ENCODE peak calls at places on chromosomes 7 and 10, in five cellular contexts. E is left ventricle myocardium inferior, N is BJ, U is heart right ventricle, A is lung. M is an unnamed sample.

GRCh38 chr7:129997285-129997684 is 44.5 kb upstream of the UBE2H start:
- DNase-seq in A (no peak), U (no peak), E (no peak), N (no peak), M (no peak)

GRCh38 chr7:55533050-55533728 is 39.1 kb downstream of the VOPP1 start:
- DNase-seq in U (no peak), N (no peak), E (no peak), A (no peak), M (no peak)

GRCh38 chr10:87966454-87966853 is 103.0 kb downstream of the PTEN start:
- DNase-seq in N (no peak), E (no peak), A (no peak), U (no peak), M (no peak)

GRCh38 chr7:77247206-77247850 is 47.7 kb upstream of the FGL2 start:
- DNase-seq in A (peak), N (no peak), U (peak), E (peak), M (peak)

GRCh38 chr7:117250801-117251200 is 72.1 kb downstream of the WNT2 start:
- DNase-seq in U (no peak), A (no peak), N (no peak), E (no peak), M (no peak)

GRCh38 chr7:102012941-102013461 is 195.6 kb downstream of the CUX1 start:
- DNase-seq in A (no peak), E (no peak), N (no peak), U (no peak), M (no peak)

GRCh38 chr10:42754155-42755027 is 28.2 kb upstream of the BMS1 start:
- DNase-seq in A (no peak), N (no peak), U (peak), E (peak), M (no peak)

GRCh38 chr10:9762966-9763656 is 1254.6 kb upstream of the CELF2 start:
- DNase-seq in N (peak), U (no peak), A (no peak), E (no peak), M (peak)

GRCh38 chr7:95525503-95525902 is 39.8 kb downstream of the ASB4 start:
- DNase-seq in E (no peak), A (no peak), U (no peak), N (no peak), M (no peak)

GRCh38 chr7:42152353-42153205 is 84.4 kb downstream of the GLI3 start:
- DNase-seq in N (no peak), U (no peak), E (no peak), A (no peak), M (no peak)

GRCh38 chr7:156666368-156667109 is 26.0 kb downstream of the RNF32 start:
- DNase-seq in U (no peak), E (no peak), N (no peak), A (no peak), M (no peak)

GRCh38 chr10:97140284-97140846 is 45.4 kb downstream of the SLIT1 start:
- DNase-seq in A (no peak), N (no peak), E (no peak), U (no peak), M (no peak)

GRCh38 chr7:49866910-49867309 is 93.5 kb downstream of the VWC2 start:
- DNase-seq in A (no peak), U (no peak), E (no peak), N (no peak), M (no peak)

GRCh38 chr7:69738396-69738889 is 140.2 kb downstream of the AUTS2 start:
- DNase-seq in N (no peak), E (no peak), U (no peak), A (no peak), M (no peak)

GRCh38 chr7:70807650-70808049 is 324.3 kb upstream of the GALNT17 start:
- DNase-seq in U (no peak), A (no peak), N (no peak), E (no peak), M (no peak)

GRCh38 chr7:150321788-150322113 is 1.4 kb upstream of the LRRC61 start:
- DNase-seq in A (no peak), N (no peak), E (no peak), U (no peak), M (no peak)

GRCh38 chr7:29391262-29391661 is 172.4 kb upstream of the PRR15 start:
- DNase-seq in U (no peak), A (no peak), N (no peak), E (no peak), M (no peak)

DNA sequence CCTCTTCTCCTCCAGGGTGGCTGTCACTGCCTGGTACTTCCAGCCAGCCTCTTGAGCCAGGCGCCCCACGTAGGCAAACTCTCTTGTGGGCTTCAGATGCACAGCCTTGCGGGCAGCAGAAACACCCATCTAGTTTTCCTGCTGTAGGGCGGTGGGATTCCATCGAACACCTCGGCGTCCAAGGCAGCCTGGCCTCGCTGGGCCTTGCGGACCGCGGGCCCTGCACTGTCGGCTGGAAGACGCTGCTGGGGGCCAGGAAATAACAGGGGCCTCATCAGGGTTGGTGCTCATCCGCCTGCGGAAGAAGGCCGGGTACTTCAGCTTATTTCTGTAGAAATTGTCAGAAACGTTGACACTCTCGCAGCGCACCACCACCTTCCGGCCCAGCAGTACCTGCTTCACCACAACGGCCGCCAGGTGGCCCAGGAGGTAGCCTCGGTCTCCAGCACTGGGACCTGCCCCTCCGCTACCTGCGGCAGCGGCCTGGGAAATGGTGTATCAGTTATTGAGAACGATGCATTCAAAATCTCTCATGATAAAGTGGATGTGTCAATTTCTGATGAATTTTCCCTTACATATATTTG is 61.1 kb downstream of the WDFY4 start:
- DNase-seq in N (no peak), E (no peak), U (no peak), A (peak), M (no peak)
- TF ChIP-seq CTCF in N (no peak), E (no peak), U (no peak), A (no peak), M (no peak)

DNA sequence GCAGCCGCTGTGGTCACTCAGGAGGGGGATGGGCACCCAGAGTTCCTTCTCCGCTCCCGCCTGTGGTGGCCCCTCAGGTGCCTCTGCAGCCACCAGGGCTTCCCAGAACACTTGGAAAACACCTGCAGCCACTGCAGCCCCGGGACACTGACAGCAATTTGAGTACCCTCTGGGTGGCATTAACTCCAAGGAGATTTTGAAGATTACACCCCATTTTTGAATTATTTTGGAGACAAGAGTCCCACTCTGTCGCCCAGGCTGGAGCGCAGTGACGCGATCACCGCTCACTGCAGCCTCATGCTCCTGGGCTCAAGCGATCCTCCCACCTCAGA is 32.2 kb downstream of the IL15RA start:
- DNase-seq in A (no peak), U (peak), N (no peak), E (no peak), M (no peak)
- H3K4me3 ChIP-seq in A (peak), U (peak), N (peak), E (peak), M (peak)

GRCh38 chr10:72186633-72187330 is 29.0 kb upstream of the ANAPC16 start:
- DNase-seq in N (no peak), E (no peak), A (no peak), U (peak), M (no peak)
- TF ChIP-seq CTCF in N (no peak), E (no peak), A (no peak), U (no peak), M (no peak)

DNA sequence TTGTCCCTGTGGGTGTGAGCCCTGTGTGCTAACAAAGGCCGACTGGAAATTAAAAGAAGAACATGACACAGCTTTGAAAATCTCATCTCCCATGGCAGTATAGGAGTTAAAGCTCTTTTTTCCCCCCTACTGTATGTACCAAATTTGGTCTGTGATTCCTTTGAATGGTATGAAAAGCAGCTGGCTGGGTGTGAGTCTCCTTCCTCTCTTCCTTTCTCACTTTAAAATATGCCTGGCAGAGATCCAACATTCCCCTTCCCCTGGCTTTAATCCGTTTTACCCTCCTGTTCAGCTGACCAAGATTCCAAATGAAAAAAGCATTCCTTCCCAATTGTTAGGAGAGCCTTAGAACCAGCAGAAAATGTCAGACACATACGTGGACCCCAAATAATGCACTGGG is 225.0 kb upstream of the CELF2 start:
- DNase-seq in A (no peak), U (peak), N (peak), E (no peak), M (peak)
- H3K4me3 ChIP-seq in A (peak), U (no peak), N (no peak), E (no peak), M (no peak)

DNA sequence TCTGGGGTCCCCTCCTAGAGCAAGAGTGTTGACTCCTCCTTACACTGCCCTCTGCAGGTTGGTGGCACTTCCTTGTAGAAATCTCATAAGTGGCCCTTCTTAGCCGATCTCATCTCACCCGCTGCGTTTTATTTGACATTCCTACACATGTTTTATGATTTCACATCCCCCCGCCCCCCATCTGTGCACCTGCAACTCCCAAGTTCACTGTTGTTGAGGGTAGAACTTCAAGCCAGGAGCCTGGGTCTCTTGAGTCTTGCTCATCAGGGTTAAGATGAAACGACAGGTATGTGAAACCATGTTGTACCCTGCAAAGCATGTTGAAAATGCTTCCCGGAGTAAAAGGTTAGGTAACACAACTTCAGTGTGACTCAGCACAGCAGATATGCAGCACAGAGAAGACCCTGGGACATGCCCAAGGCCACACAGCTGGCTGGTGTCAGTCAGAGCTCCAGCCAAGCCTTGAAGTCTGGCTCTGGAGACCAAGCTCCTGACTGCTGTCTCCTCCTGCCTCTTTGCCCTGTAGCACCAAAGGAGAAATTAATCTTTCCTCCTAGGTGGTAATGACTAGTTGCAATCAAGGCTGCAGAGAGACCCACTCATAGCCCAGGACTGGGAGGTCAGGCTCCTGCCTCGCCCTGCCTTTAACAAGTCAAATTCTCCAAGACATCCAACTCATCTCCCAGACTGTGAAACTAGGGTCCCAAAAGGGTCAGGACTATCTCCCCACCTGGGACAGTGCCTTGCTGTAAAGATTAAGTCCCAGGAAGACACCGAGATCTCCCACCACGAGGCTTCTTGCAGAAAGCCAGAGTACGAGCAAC is 171.0 kb downstream of the PRKAG2 start:
- DNase-seq in A (peak), N (no peak), U (peak), E (peak), M (no peak)
- TF ChIP-seq CTCF in A (peak), N (peak), U (peak), E (peak), M (peak)

M was measured in AG09309.